ENCODE peak calls at places on chromosome 16, in nine cellular contexts. T is pancreas, D is dorsolateral prefrontal cortex, P is cardiac muscle cell, K is sigmoid colon, U is colonic mucosa, X is lung, I is heart left ventricle, W is MG63. Q is an unnamed sample. For H3K27me3, the result is how much of the 10 kb centered on the place peaks cover.

GRCh38 chr16:2855536-2855935 is 2.4 kb downstream of the PRSS22 start:
- DNase-seq in T (no peak), D (no peak), P (no peak), K (no peak), U (no peak), X (no peak), I (no peak), W (no peak), Q (no peak)

GRCh38 chr16:23359092-23359760 is 57.1 kb downstream of the SCNN1B start:
- DNase-seq in T (no peak), D (no peak), P (no peak), K (peak), U (no peak), X (no peak), I (no peak), W (no peak), Q (no peak)

GRCh38 chr16:70750893-70751467 is 50.0 kb downstream of the VAC14 start:
- DNase-seq in T (no peak), D (no peak), P (peak), K (peak), U (peak), X (peak), I (peak), W (peak), Q (peak)

GRCh38 chr16:19771796-19772195 is 53.7 kb downstream of the IQCK start:
- DNase-seq in T (no peak), D (no peak), P (no peak), K (no peak), U (no peak), X (no peak), I (no peak), W (no peak), Q (no peak)

GRCh38 chr16:3872216-3872895 is 8.2 kb downstream of the CREBBP start:
- DNase-seq in T (no peak), D (no peak), P (no peak), K (no peak), U (no peak), X (no peak), I (no peak), W (no peak), Q (no peak)

GRCh38 chr16:86775401-86775985 is 197.1 kb downstream of the FOXL1 start:
- DNase-seq in T (no peak), D (no peak), P (no peak), K (peak), U (no peak), X (no peak), I (no peak), W (no peak), Q (no peak)

GRCh38 chr16:17828012-17828411 is 357.3 kb upstream of the XYLT1 start:
- DNase-seq in T (no peak), D (no peak), P (no peak), K (no peak), U (no peak), X (no peak), I (no peak), W (peak), Q (no peak)

GRCh38 chr16:55944377-55944802 is 69.2 kb upstream of the CES5A start:
- DNase-seq in T (peak), D (peak), P (peak), K (peak), U (peak), X (peak), I (peak), W (peak), Q (peak)

GRCh38 chr16:85401370-85401916 is 211.7 kb upstream of the GSE1 start:
- DNase-seq in T (peak), D (peak), P (no peak), K (peak), U (peak), X (no peak), I (peak), W (no peak), Q (no peak)

GRCh38 chr16:81524382-81524781 is 79.8 kb downstream of the CMIP start:
- DNase-seq in T (no peak), D (no peak), P (no peak), K (no peak), U (no peak), X (no peak), I (no peak), W (no peak), Q (no peak)

GRCh38 chr16:89922884-89923639 is at the start of gene TUBB3:
- DNase-seq in T (peak), D (peak), P (peak), K (no peak), U (peak), X (peak), I (peak), W (peak), Q (no peak)

GRCh38 chr16:18983565-18984424 is at the start of gene TMC7:
- DNase-seq in T (peak), D (peak), P (peak), K (peak), U (peak), X (peak), I (peak), W (peak), Q (peak)

GRCh38 chr16:11546522-11547485 is 39.9 kb downstream of the LITAF start:
- DNase-seq in T (no peak), D (no peak), P (no peak), K (no peak), U (no peak), X (no peak), I (no peak), W (peak), Q (no peak)

GRCh38 chr16:3089717-3090592 is 9.1 kb downstream of the ZSCAN10 start:
- DNase-seq in T (no peak), D (no peak), P (no peak), K (no peak), U (no peak), X (no peak), I (no peak), W (no peak), Q (no peak)

GRCh38 chr16:85256190-85256739 is 144.0 kb upstream of the CIBAR2 start:
- DNase-seq in T (no peak), D (no peak), P (no peak), K (no peak), U (no peak), X (no peak), I (no peak), W (no peak), Q (no peak)

GRCh38 chr16:75379911-75380847 is 53.1 kb downstream of the CFDP1 start:
- DNase-seq in T (no peak), D (no peak), P (no peak), K (no peak), U (peak), X (peak), I (no peak), W (no peak), Q (no peak)

DNA sequence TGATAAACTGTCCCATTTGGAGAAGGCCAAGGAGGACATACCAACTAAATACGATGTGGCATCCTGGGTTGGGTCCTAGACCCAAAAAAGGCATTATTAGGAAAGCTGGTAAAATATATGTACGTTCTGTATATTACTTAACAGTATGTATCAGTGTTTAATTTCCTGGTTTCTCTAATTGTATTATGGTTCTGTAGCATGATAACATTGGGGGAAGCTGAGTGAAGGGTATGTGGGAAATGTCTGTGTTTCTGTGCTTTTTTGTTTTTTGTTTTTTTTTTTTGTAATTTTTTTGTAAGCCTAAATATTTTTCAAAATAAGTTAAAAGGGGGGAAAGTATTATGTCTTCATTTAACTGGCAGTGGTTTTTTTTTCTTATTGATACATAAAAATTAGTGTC is 21.5 kb upstream of the NDRG4 start:
- DNase-seq in T (no peak), D (no peak), P (no peak), K (no peak), U (no peak), X (no peak), I (no peak), W (no peak), Q (no peak)
- H3K27me3 ChIP-seq in T (under half), D (under half), P (under half), K (under half), U (under half), X (under half), I (under half), W (under half), Q (under half)

DNA sequence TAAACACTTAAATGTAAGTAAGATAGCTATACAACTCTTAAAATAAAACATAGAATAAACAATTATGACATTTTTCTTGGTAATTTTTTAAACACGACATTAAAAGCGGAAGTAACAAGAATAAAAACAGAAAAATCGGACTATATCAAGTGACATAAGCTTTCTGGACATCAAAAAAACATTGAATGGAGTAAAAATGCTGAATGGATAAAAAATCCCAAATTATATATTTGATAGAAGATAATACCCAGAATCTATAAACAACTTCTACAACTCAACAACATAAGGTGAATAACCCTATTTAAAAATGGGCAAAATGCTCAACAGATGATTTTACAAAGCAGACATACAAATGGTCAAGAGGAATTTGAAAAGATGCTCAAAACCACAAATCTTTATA is 1866.5 kb downstream of the TP53TG3F start:
- DNase-seq in T (no peak), D (no peak), P (no peak), K (no peak), U (no peak), X (no peak), I (no peak), W (no peak), Q (no peak)
- H3K27me3 ChIP-seq in T (under half), D (under half), P (under half), K (under half), U (under half), X (under half), I (under half), W (under half), Q (under half)

DNA sequence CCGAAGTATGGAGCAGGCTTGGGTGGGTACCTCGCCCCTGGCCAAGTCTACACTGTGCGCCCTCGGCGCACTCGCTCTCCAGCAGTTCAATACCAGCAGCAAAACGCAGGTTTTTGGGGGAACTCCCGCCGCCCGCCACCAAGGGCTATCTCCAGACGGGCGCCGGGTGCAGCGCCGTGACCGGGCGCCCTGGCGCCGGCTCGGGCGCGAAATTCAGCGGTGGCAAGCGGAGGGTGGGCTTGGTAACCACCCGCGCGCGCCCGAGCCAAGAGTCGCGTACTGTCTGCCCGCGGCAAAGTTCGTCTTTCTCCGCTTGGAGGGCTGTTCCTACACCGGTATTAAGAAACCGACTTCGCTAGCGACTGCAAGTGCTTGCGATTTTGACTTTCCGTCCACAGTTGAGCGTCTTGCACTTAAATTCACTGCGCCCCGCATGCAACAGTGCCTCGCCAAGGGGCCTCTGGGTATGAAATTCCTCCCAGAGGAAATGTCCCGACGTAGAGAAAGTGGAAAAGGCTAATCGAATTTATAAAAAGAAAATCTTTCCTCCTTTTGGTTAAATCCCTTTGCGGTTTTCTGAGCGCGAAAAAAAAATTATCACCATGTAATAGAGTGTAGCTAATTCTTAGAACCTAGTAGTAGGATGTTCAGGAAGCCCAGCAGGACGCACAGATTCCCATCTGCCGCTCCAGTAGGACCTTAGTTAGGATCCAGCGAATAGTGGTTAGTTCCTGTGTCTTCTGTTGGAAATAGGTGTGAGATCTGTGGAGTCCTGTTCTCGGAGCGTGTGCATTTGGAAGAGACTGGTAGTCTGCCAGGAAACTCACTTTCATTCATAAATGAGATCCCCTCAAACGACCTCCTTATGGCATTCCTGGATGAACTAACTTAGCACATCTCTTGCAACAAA is 5.1 kb upstream of the SALL1 start:
- DNase-seq in T (no peak), D (no peak), P (peak), K (no peak), U (no peak), X (no peak), I (no peak), W (no peak), Q (no peak)
- H3K27me3 ChIP-seq in T (under half), D (half or more), P (under half), K (half or more), U (under half), X (under half), I (half or more), W (under half), Q (under half)

GRCh38 chr16:27803775-27804549 is 254.0 kb downstream of the KATNIP start:
- DNase-seq in T (no peak), D (no peak), P (no peak), K (no peak), U (no peak), X (no peak), I (no peak), W (no peak), Q (no peak)
- H3K27me3 ChIP-seq in T (under half), D (under half), P (under half), K (under half), U (under half), X (under half), I (under half), W (under half), Q (under half)

GRCh38 chr16:73047221-73047535 is 750 bp downstream of the ZFHX3 start:
- DNase-seq in T (no peak), D (no peak), P (no peak), K (no peak), U (no peak), X (no peak), I (no peak), W (peak), Q (no peak)

GRCh38 chr16:73047536-73048291 is at the start of gene ZFHX3:
- DNase-seq in T (peak), D (peak), P (peak), K (peak), U (peak), X (peak), I (peak), W (peak), Q (peak)

GRCh38 chr16:73046484-73047214 is 1.3 kb downstream of the ZFHX3 start:
- DNase-seq in T (no peak), D (no peak), P (no peak), K (peak), U (no peak), X (no peak), I (no peak), W (no peak), Q (no peak)

GRCh38 chr16:73049051-73049910 is 1.4 kb upstream of the ZFHX3 start:
- DNase-seq in T (no peak), D (no peak), P (no peak), K (no peak), U (no peak), X (no peak), I (no peak), W (no peak), Q (no peak)

DNA sequence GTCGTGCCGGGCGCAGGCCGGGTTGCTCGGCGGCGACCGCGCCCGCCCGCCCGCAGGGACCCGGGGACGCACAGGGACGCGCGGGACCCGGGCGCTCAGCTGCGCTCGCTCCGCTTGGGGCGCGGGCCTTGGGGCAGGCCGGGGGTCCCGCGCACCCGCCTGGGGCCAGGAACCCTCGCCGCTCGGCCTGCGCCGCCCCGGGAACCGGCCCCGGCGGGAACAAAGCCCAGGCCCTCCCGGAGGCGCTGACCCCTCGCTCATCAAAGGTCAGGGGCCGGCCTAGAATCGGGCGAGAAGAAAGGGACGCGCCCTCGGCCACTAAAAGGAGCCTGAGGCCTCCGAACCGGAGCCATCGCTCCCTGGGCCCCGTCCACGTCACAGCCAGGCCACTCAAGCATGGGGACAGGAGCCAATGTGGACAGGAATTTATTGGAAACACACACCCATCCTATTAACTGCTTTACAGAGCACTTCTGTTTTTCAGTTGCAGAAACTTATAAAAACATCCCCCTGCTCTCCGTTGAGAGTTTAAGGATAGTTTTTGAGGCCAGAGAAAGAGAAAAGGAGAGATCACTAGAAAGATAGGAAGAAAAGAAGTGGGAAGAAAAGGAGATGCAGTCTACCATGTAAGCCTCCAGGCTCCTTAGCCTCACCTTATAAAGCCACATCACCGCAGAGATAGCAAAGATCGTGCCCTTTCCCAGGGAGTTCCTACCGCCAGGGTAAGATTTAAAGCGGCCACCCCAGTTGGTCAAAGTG is 543 bp upstream of the ZFHX3 start:
- DNase-seq in T (no peak), D (no peak), P (peak), K (peak), U (no peak), X (peak), I (peak), W (peak), Q (peak)
- H3K27me3 ChIP-seq in T (under half), D (under half), P (under half), K (under half), U (under half), X (under half), I (under half), W (under half), Q (under half)

DNA sequence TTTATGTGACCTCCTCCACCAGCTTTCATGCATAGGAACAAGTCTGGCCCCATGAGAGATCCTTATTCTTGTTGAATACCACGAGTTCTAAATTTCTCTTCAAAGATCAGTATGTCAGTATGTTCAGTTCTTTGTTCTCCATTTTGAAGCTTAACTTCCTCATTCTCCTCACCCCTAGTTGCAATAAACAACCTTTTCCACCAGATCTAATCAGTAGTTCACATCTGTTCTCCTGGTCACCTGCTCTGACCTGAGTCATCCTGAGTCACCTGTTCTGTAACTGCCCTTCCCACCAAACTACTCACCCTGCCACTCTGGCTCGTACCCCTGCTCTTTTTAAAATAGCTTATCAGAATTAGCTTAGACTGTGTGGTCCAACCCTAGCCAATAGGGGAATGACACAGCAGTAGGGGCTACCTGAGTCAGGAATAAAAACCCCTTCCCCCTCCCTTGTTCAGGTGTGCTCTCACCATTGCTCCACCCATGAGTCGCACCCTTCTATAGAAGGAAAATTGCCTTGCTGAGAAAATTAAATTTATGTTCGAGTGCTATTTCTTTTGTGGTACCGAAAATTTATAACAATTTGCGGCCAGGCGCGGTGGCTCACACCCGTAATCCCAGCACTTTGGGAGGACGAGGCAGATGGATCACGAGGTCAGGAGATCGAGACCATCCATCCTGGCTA is 94.6 kb downstream of the EMP2 start:
- DNase-seq in T (no peak), D (no peak), P (no peak), K (no peak), U (no peak), X (no peak), I (no peak), W (no peak), Q (no peak)
- H3K27me3 ChIP-seq in T (under half), D (under half), P (under half), K (under half), U (under half), X (under half), I (under half), W (under half), Q (under half)

GRCh38 chr16:596736-597060 is 6.8 kb downstream of the RAB40C start:
- DNase-seq in T (no peak), D (no peak), P (no peak), K (no peak), U (no peak), X (no peak), I (no peak), W (no peak), Q (no peak)
- H3K27me3 ChIP-seq in T (under half), D (under half), P (under half), K (under half), U (under half), X (under half), I (under half), W (under half), Q (under half)

Q was measured in uterus.